ENCODE peak calls at places on chromosome 5, in nine cellular contexts. D, J, P, K, E, X, C, V and R are unnamed samples.

GRCh38 chr5:92332039-92332438 is 948.9 kb upstream of the ARRDC3 start:
- DNase-seq in K (peak; percentile 65), E (no peak), J (no peak), D (no peak), P (no peak), C (no peak), V (peak; percentile 31), X (no peak), R (no peak)

GRCh38 chr5:75465480-75465879 is 45.9 kb downstream of the CERT1 start:
- DNase-seq in D (no peak), X (no peak), V (no peak), C (peak; percentile 8), J (no peak), E (no peak), K (peak; percentile 9), P (no peak), R (no peak)

GRCh38 chr5:18375637-18376036 is 741.4 kb downstream of the TAF11L14 start:
- DNase-seq in D (no peak), K (no peak), J (no peak), P (no peak), C (no peak), V (no peak), X (no peak), E (no peak), R (no peak)

GRCh38 chr5:181259974-181260719 is 796 bp downstream of the TRIM52 start:
- DNase-seq in X (no peak), J (no peak), V (no peak), K (peak; percentile 57), C (no peak), E (no peak), D (no peak), P (no peak), R (no peak)

GRCh38 chr5:91257301-91257700 is 125.8 kb downstream of the ARRDC3 start:
- DNase-seq in C (no peak), P (no peak), E (no peak), J (no peak), K (no peak), D (no peak), X (no peak), V (no peak), R (no peak)

GRCh38 chr5:32027717-32028321 is 146.3 kb downstream of the GOLPH3 start:
- DNase-seq in J (no peak), K (peak; percentile 97), P (no peak), D (no peak), X (peak; percentile 85), V (peak; percentile 92), E (peak; percentile 76), C (peak; percentile 74), R (peak; percentile 67)

GRCh38 chr5:53779541-53779981 is 219.1 kb downstream of the NDUFS4 start:
- DNase-seq in E (no peak), P (no peak), X (no peak), J (no peak), K (peak; percentile 65), C (peak; percentile 20), D (no peak), V (peak; percentile 49), R (peak; percentile 27)

GRCh38 chr5:136033848-136034247 is 5.1 kb downstream of the TGFBI start:
- DNase-seq in J (no peak), E (peak; percentile 27), C (no peak), K (peak; percentile 65), V (peak; percentile 91), D (no peak), P (no peak), X (no peak), R (no peak)

GRCh38 chr5:172793577-172794488 is 22.8 kb upstream of the DUSP1 start:
- DNase-seq in K (peak; percentile 70), V (no peak), C (no peak), E (no peak), X (no peak), J (no peak), P (peak; percentile 61), D (no peak), R (no peak)

GRCh38 chr5:42949348-42950090 is 90.6 kb downstream of the ANXA2R start:
- DNase-seq in D (peak; percentile 92), E (peak; percentile 44), P (no peak), V (peak; percentile 33), C (peak; percentile 53), J (peak; percentile 59), X (peak; percentile 65), K (peak; percentile 89), R (peak; percentile 46)

GRCh38 chr5:81393430-81393782 is 528 bp downstream of the ACOT12 start:
- DNase-seq in P (no peak), J (no peak), X (no peak), V (no peak), D (no peak), E (no peak), C (no peak), K (no peak), R (no peak)

GRCh38 chr5:67163231-67163756 is 33.3 kb downstream of the CD180 start:
- DNase-seq in P (no peak), D (no peak), X (no peak), J (no peak), E (no peak), V (no peak), C (no peak), K (no peak), R (no peak)

GRCh38 chr5:159515909-159516415 is 185.7 kb upstream of the IL12B start:
- DNase-seq in D (peak; percentile 74), J (peak; percentile 69), K (peak; percentile 56), P (peak; percentile 77), C (no peak), X (peak; percentile 69), V (peak; percentile 48), E (peak; percentile 24), R (peak; percentile 43)

GRCh38 chr5:59587489-59588337 is 305.8 kb downstream of the PDE4D start:
- DNase-seq in P (peak; percentile 40), X (peak; percentile 60), E (peak; percentile 20), K (peak; percentile 71), D (no peak), V (peak; percentile 31), C (peak; percentile 33), J (no peak), R (peak; percentile 49)

GRCh38 chr5:157126-157715 is 34.1 kb upstream of the LRRC14B start:
- DNase-seq in V (no peak), C (no peak), X (no peak), D (no peak), P (no peak), J (peak; percentile 2), E (no peak), K (no peak), R (no peak)

GRCh38 chr5:121981254-121981653 is 19.5 kb downstream of the SRFBP1 start:
- DNase-seq in P (no peak), J (no peak), K (no peak), V (no peak), D (peak; percentile 11), C (no peak), X (no peak), E (no peak), R (no peak)

DNA sequence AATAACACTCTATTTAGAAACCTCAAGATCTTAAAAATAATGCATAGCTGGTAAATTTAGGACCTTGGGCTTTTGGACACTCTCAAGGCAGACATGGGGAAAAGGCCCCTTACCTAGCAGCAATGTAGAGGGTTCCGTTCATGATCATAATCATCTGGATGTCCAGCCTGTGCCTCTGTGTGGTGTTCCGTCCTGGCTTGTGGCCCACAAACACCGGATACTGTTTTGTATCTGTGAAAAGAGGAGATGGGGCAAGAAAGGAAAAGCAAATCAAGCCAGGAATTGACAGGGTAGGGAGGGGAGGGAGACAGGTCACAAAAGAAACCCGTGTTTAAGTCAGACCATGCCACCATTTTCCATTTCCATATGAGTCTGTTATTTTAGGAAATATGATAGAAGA is 72.5 kb downstream of the SEMA6A start:
- DNase-seq in J (no peak), C (no peak), P (no peak), E (no peak), D (no peak), X (no peak), V (no peak), K (no peak), R (no peak)
- H3K4me1 ChIP-seq in J (no peaks in the 10 kb centered on the region), C (peaks cover 14% of the 10 kb centered on the region), P (peaks cover 3% of the 10 kb centered on the region), E (no peaks in the 10 kb centered on the region), D (no peaks in the 10 kb centered on the region), X (peaks cover 10% of the 10 kb centered on the region), V (no peaks in the 10 kb centered on the region), K (no peaks in the 10 kb centered on the region), R (peaks cover 17% of the 10 kb centered on the region)

DNA sequence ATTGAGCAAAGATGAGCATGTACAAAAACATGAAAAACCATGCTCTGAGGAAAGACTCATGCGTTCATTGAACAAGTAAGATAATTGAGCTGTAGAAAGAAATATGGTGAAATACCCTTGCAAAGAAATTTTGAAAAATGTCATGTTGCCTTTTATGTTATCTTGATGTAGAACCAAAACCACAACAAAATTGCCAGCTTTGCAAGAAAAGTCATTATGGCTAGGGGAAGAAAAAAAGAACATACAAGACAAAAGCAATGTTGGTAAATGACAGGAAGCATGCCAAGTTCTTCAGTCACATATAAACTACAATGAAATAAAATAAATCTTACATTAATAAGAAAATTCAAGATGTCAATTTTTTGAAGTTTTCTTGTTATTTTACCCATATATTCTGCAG is 368.0 kb downstream of the IRX1 start:
- DNase-seq in D (no peak), X (no peak), J (no peak), K (no peak), E (no peak), P (no peak), C (no peak), V (no peak), R (no peak)
- H3K4me1 ChIP-seq in D (no peaks in the 10 kb centered on the region), X (no peaks in the 10 kb centered on the region), J (no peaks in the 10 kb centered on the region), K (no peaks in the 10 kb centered on the region), E (no peaks in the 10 kb centered on the region), P (no peaks in the 10 kb centered on the region), C (no peaks in the 10 kb centered on the region), V (no peaks in the 10 kb centered on the region), R (no peaks in the 10 kb centered on the region)

DNA sequence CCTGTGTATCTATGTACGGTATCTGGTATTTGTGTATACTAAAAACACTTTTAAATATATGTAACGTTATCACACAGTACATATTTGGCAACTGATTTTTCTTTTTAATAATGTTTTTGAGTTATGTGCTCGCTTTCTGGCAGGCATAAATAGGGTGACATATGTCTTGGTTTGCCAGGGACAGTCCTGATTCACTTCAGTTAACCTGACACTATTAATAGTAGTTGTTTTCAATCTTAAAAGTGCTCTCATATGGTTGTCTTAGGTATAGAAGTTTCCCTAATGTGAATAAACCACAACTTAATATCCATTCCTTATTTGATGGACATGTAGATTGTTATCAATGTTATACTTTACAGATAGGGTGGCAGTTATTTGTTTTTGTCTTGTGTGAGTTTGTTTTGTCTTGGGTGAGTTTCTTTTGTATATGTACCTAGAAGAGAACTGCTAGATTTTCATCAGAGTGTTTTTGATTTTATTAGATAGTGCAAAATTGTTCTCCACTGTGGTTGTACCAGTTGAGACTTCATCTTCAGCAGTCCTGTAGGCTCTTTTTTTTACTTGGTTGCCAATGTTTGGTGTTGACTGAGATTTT is 7.9 kb downstream of the G3BP1 start:
- DNase-seq in C (no peak), K (no peak), J (no peak), V (no peak), D (no peak), X (no peak), P (no peak), E (no peak), R (no peak)
- H3K4me1 ChIP-seq in C (peaks cover 81% of the 10 kb centered on the region), K (peaks cover 32% of the 10 kb centered on the region), J (peaks cover 72% of the 10 kb centered on the region), V (peaks cover 19% of the 10 kb centered on the region), D (peaks cover 69% of the 10 kb centered on the region), X (peaks cover 88% of the 10 kb centered on the region), P (peaks cover 13% of the 10 kb centered on the region), E (peaks cover 3% of the 10 kb centered on the region), R (peaks cover 97% of the 10 kb centered on the region)

DNA sequence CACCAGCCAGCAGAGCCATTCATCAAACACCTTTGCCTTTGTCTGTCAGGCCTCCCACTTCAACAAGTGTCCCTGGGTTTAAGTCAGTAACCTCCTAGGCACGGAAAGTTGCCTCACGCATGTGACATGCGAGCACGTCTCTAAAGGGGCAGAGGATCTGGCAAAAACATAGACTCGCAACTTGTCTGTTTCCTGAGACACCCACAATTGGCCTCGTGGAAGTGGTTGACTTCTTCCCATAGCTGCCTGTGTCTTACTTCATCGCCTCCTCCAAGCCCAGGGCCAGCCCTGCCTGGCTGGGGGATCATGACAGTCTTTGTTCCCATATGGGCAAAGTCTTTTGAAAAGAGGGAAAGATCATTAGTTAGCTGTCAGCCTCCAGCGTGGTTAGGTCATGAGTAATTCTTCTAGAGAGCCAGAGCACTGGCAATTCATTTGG is 35.5 kb upstream of the GLRX start:
- DNase-seq in J (no peak), D (no peak), K (peak; percentile 94), C (no peak), P (peak; percentile 60), E (no peak), X (peak; percentile 89), V (no peak), R (peak; percentile 24)
- H3K4me1 ChIP-seq in J (peaks cover 9% of the 10 kb centered on the region), D (no peaks in the 10 kb centered on the region), K (peaks cover 53% of the 10 kb centered on the region), C (peaks cover 57% of the 10 kb centered on the region), P (peaks cover 13% of the 10 kb centered on the region), E (peaks cover 3% of the 10 kb centered on the region), X (peaks cover 80% of the 10 kb centered on the region), V (peaks cover 22% of the 10 kb centered on the region), R (peaks cover 73% of the 10 kb centered on the region)